ENCODE peak calls at places on chromosomes 5 and 9, in four cellular contexts. One of them, this sample, is unnamed.

GRCh38 chr9:72936266-72936665 is 16.6 kb downstream of the ALDH1A1 start:
- DNase-seq in body of pancreas: no peak
- DNase-seq in skeletal muscle cell: no peak
- DNase-seq in ecto neural progenitor cell: no peak
- DNase-seq in this sample: no peak

GRCh38 chr9:107932036-107932435 is 442.5 kb upstream of the KLF4 start:
- DNase-seq in body of pancreas: no peak
- DNase-seq in skeletal muscle cell: peak
- DNase-seq in ecto neural progenitor cell: no peak
- DNase-seq in this sample: no peak

GRCh38 chr5:121974261-121974660 is 12.5 kb downstream of the SRFBP1 start:
- DNase-seq in body of pancreas: no peak
- DNase-seq in skeletal muscle cell: peak
- DNase-seq in ecto neural progenitor cell: no peak
- DNase-seq in this sample: no peak

GRCh38 chr9:38054653-38055052 is 14.4 kb downstream of the SHB start:
- DNase-seq in body of pancreas: no peak
- DNase-seq in skeletal muscle cell: no peak
- DNase-seq in ecto neural progenitor cell: no peak
- DNase-seq in this sample: no peak

GRCh38 chr5:80109549-80110478 is 74.7 kb downstream of the THBS4 start:
- DNase-seq in body of pancreas: no peak
- DNase-seq in skeletal muscle cell: no peak
- DNase-seq in ecto neural progenitor cell: peak
- DNase-seq in this sample: no peak

GRCh38 chr5:160770718-160771117 is 81.3 kb downstream of the ATP10B start:
- DNase-seq in body of pancreas: no peak
- DNase-seq in skeletal muscle cell: no peak
- DNase-seq in ecto neural progenitor cell: no peak
- DNase-seq in this sample: no peak

GRCh38 chr5:154214236-154215106 is 23.9 kb downstream of the GALNT10 start:
- DNase-seq in body of pancreas: no peak
- DNase-seq in skeletal muscle cell: no peak
- DNase-seq in ecto neural progenitor cell: no peak
- DNase-seq in this sample: no peak

GRCh38 chr5:160616712-160617497 is 195.2 kb downstream of the PTTG1 start:
- DNase-seq in body of pancreas: no peak
- DNase-seq in skeletal muscle cell: no peak
- DNase-seq in ecto neural progenitor cell: no peak
- DNase-seq in this sample: no peak

GRCh38 chr5:111635946-111636315 is 121.1 kb downstream of the NREP start:
- DNase-seq in body of pancreas: no peak
- DNase-seq in skeletal muscle cell: peak
- DNase-seq in ecto neural progenitor cell: no peak
- DNase-seq in this sample: no peak

GRCh38 chr9:104911029-104911607 is 16.8 kb downstream of the ABCA1 start:
- DNase-seq in body of pancreas: no peak
- DNase-seq in skeletal muscle cell: no peak
- DNase-seq in ecto neural progenitor cell: no peak
- DNase-seq in this sample: no peak

GRCh38 chr5:37869221-37869620 is 29.4 kb upstream of the GDNF start:
- DNase-seq in body of pancreas: no peak
- DNase-seq in skeletal muscle cell: no peak
- DNase-seq in ecto neural progenitor cell: no peak
- DNase-seq in this sample: no peak

GRCh38 chr5:132491368-132492364 is 1.1 kb upstream of the IRF1 start:
- DNase-seq in body of pancreas: peak
- DNase-seq in skeletal muscle cell: no peak
- DNase-seq in ecto neural progenitor cell: peak
- DNase-seq in this sample: no peak